ENCODE peak calls at places on chromosomes 12 and 14, in seven cellular contexts. S is SK-N-SH, F is PC-9, G is IMR-90, Q is fibroblast of lung, I is tibial artery, J is BE2C. T is an unnamed sample. For H3K36me3 and H3K4me1, the result is how much of the 10 kb centered on the place peaks cover.

GRCh38 chr14:68786491-68787234 is 6.2 kb downstream of the ZFP36L1 start:
- DNase-seq in F (peak), J (no peak), Q (peak), I (no peak), S (no peak), G (peak), T (no peak)

GRCh38 chr12:57470970-57471656 is 8.6 kb downstream of the ARHGAP9 start:
- DNase-seq in F (no peak), J (no peak), I (no peak), G (no peak), Q (no peak), S (no peak), T (no peak)

GRCh38 chr14:61625171-61625570 is 70.1 kb upstream of the HIF1A start:
- DNase-seq in Q (no peak), J (peak), F (no peak), S (no peak), I (no peak), G (peak), T (no peak)

GRCh38 chr12:96212456-96213375 is 18.5 kb downstream of the ELK3 start:
- DNase-seq in Q (no peak), I (no peak), S (no peak), J (no peak), F (no peak), G (no peak), T (no peak)

GRCh38 chr12:6461401-6462233 is 8.9 kb downstream of the VAMP1 start:
- DNase-seq in F (no peak), S (no peak), G (peak), Q (no peak), I (no peak), J (no peak), T (no peak)

GRCh38 chr12:56679834-56680575 is 8.1 kb downstream of the PTGES3 start:
- DNase-seq in J (no peak), F (no peak), Q (no peak), G (no peak), I (no peak), S (no peak), T (no peak)

GRCh38 chr12:50525422-50525821 is 20.6 kb downstream of the DIP2B start:
- DNase-seq in S (no peak), G (no peak), J (no peak), Q (no peak), F (no peak), I (no peak), T (no peak)

GRCh38 chr14:102362084-102362483 is 606 bp downstream of the CINP start:
- DNase-seq in G (peak), I (no peak), J (no peak), F (no peak), Q (peak), S (peak), T (no peak)

GRCh38 chr14:100066984-100067383 is 1.8 kb downstream of the EVL start:
- DNase-seq in S (no peak), I (no peak), F (no peak), J (no peak), G (no peak), Q (no peak), T (no peak)

GRCh38 chr12:109951136-109951535 is 45.0 kb downstream of the GIT2 start:
- DNase-seq in Q (peak), S (no peak), F (peak), G (peak), J (no peak), I (no peak), T (no peak)
- H3K36me3 ChIP-seq in Q (under half), S (half or more), F (under half), G (under half), J (under half), I (half or more), T (under half)

DNA sequence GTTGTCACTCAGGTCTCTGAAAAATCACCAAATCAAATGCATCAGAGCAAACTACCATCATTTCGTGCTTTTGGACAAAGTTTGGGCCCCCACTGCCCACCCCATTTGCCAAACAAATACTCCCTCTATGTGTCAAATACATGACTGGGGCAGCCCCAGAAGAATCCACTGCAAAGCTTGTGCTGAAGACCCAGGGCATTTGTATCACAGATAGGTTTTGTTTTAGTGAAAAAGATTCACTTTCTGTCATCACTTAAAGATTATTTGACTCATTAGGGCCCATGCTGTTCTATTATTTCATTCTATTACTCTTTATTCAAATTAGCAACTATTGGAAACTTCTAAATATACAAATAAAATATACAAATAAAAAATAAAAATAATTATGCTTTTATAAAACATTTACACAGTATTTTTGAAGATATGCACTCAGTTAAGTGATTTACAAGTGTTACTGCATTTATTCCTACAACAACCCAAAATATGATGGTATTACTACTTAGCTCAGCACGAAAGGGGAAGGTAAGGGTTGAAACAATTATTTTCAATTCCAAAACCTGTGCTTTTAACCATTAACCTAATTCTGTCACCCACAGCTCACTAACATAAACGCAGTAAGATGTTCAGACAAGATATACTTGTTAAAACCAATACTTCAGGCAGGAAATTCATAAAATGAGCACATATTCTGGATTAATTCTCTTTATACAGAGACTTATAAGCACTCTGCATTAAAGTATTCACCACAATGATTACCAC is 36.5 kb downstream of the LRIG3 start:
- DNase-seq in J (no peak), F (no peak), Q (no peak), G (no peak), I (no peak), S (no peak), T (no peak)
- H3K4me1 ChIP-seq in J (under half), F (under half), Q (under half), G (under half), I (under half), S (under half), T (under half)

GRCh38 chr12:29754235-29755189 is 29.2 kb downstream of the TMTC1 start:
- DNase-seq in I (no peak), J (no peak), F (no peak), Q (no peak), G (no peak), S (no peak), T (peak)
- H3K36me3 ChIP-seq in I (under half), J (under half), F (under half), Q (under half), G (under half), S (under half), T (under half)

GRCh38 chr12:4133636-4134433 is 139.7 kb upstream of the CCND2 start:
- DNase-seq in J (no peak), F (no peak), I (no peak), S (no peak), G (no peak), Q (no peak), T (no peak)
- H3K4me1 ChIP-seq in J (under half), F (under half), I (under half), S (under half), G (under half), Q (under half), T (under half)